ENCODE peak calls at places on chromosomes 12 and 14, in six cellular contexts. X is DMS153; I is CD4-positive, alpha-beta T cell; U is kidney glomerular epithelial cell; A is heart left ventricle; N is H9. Y is an unnamed sample.

GRCh38 chr12:57716305-57716704 is 22.2 kb downstream of the AGAP2 start:
- DNase-seq in X (no peak), I (no peak), U (no peak), A (no peak), N (no peak), Y (no peak)

GRCh38 chr14:104537613-104537988 is 42.0 kb upstream of the C14orf180 start:
- DNase-seq in X (no peak), I (no peak), U (no peak), A (no peak), N (no peak), Y (peak)

GRCh38 chr12:117352260-117352659 is 9.2 kb downstream of the NOS1 start:
- DNase-seq in X (no peak), I (no peak), U (no peak), A (no peak), N (no peak), Y (no peak)

GRCh38 chr14:100740196-100740825 is 13.6 kb downstream of the DLK1 start:
- DNase-seq in X (no peak), I (no peak), U (no peak), A (peak), N (peak), Y (no peak)

GRCh38 chr12:121217066-121217465 is 7.1 kb downstream of the P2RX4 start:
- DNase-seq in X (no peak), I (no peak), U (no peak), A (no peak), N (no peak), Y (peak)

GRCh38 chr12:67714648-67715047 is 66.1 kb downstream of the DYRK2 start:
- DNase-seq in X (peak), I (no peak), U (peak), A (no peak), N (no peak), Y (peak)

GRCh38 chr12:57591567-57592325 is 754 bp downstream of the PIP4K2C start:
- DNase-seq in X (no peak), I (no peak), U (peak), A (no peak), N (no peak), Y (peak)

GRCh38 chr14:61064866-61065265 is 83.8 kb downstream of the SLC38A6 start:
- DNase-seq in X (no peak), I (no peak), U (no peak), A (no peak), N (no peak), Y (no peak)

GRCh38 chr14:75559045-75559444 is 19.4 kb upstream of the FLVCR2 start:
- DNase-seq in X (no peak), I (no peak), U (no peak), A (no peak), N (no peak), Y (no peak)

GRCh38 chr14:83714141-83714540 is 1815.8 kb upstream of the FLRT2 start:
- DNase-seq in X (no peak), I (no peak), U (no peak), A (no peak), N (no peak), Y (no peak)

GRCh38 chr12:110107369-110108281 is 16.5 kb upstream of the IFT81 start:
- DNase-seq in X (no peak), I (no peak), U (peak), A (peak), N (no peak), Y (peak)

GRCh38 chr12:40565029-40565633 is 127.1 kb upstream of the CNTN1 start:
- DNase-seq in X (no peak), I (no peak), U (no peak), A (no peak), N (no peak), Y (no peak)

GRCh38 chr12:53258541-53259539 is 9.3 kb upstream of the ESPL1 start:
- DNase-seq in X (no peak), I (no peak), U (no peak), A (no peak), N (no peak), Y (no peak)

GRCh38 chr12:52321433-52321832 is 235 bp upstream of the KRT83 start:
- DNase-seq in X (peak), I (no peak), U (no peak), A (no peak), N (no peak), Y (no peak)

GRCh38 chr14:76395161-76395560 is 19.2 kb downstream of the ESRRB start:
- DNase-seq in X (no peak), I (no peak), U (no peak), A (no peak), N (no peak), Y (no peak)

GRCh38 chr14:29016050-29016900 is 249.7 kb downstream of the FOXG1 start:
- DNase-seq in X (no peak), I (no peak), U (peak), A (no peak), N (peak), Y (peak)

GRCh38 chr14:81416233-81416927 is 16.3 kb upstream of the STON2 start:
- DNase-seq in X (no peak), I (no peak), U (no peak), A (no peak), N (no peak), Y (peak)

GRCh38 chr12:105317942-105318614 is 12.4 kb upstream of the C12orf75 start:
- DNase-seq in X (peak), I (no peak), U (peak), A (no peak), N (no peak), Y (peak)

GRCh38 chr12:103801709-103802585 is 39.1 kb downstream of the NT5DC3 start:
- DNase-seq in X (no peak), I (no peak), U (peak), A (no peak), N (no peak), Y (peak)

GRCh38 chr14:68681256-68681655 is 111.6 kb downstream of the ZFP36L1 start:
- DNase-seq in X (no peak), I (no peak), U (no peak), A (no peak), N (no peak), Y (no peak)

GRCh38 chr12:39846971-39847661 is 227.5 kb upstream of the ABCD2 start:
- DNase-seq in X (no peak), I (no peak), U (peak), A (no peak), N (no peak), Y (peak)

GRCh38 chr14:68236525-68236924 is 416.9 kb downstream of the RAD51B start:
- DNase-seq in X (no peak), I (no peak), U (no peak), A (no peak), N (no peak), Y (no peak)

GRCh38 chr14:94122438-94122837 is 7.0 kb downstream of the IFI27L2 start:
- DNase-seq in X (no peak), I (no peak), U (no peak), A (peak), N (peak), Y (no peak)

Y was measured in kidney tubule cell.